ENCODE peak calls at places on chromosomes 6 and 20, in five cellular contexts. One of them, this sample, is unnamed.

GRCh38 chr20:50758992-50759391 is 27.6 kb downstream of the PARD6B start:
- DNase-seq in H1: peak
- DNase-seq in transverse colon: no peak
- DNase-seq in prostate gland: no peak
- DNase-seq in sigmoid colon: no peak
- DNase-seq in this sample: no peak

GRCh38 chr6:13709698-13710551 is 1.7 kb downstream of the RANBP9 start:
- DNase-seq in H1: no peak
- DNase-seq in transverse colon: no peak
- DNase-seq in prostate gland: no peak
- DNase-seq in sigmoid colon: no peak
- DNase-seq in this sample: no peak

GRCh38 chr6:30646450-30647038 is 389 bp upstream of the C6orf136 start:
- DNase-seq in H1: peak
- DNase-seq in transverse colon: peak
- DNase-seq in prostate gland: no peak
- DNase-seq in sigmoid colon: no peak
- DNase-seq in this sample: peak

GRCh38 chr20:42915081-42915480 is 274.6 kb downstream of the PTPRT start:
- DNase-seq in H1: no peak
- DNase-seq in transverse colon: no peak
- DNase-seq in prostate gland: no peak
- DNase-seq in sigmoid colon: no peak
- DNase-seq in this sample: no peak

GRCh38 chr6:45920819-45921511 is 94.7 kb downstream of the CLIC5 start:
- DNase-seq in H1: no peak
- DNase-seq in transverse colon: no peak
- DNase-seq in prostate gland: no peak
- DNase-seq in sigmoid colon: no peak
- DNase-seq in this sample: no peak

GRCh38 chr20:1835531-1835930 is 59.7 kb upstream of the SIRPA start:
- DNase-seq in H1: no peak
- DNase-seq in transverse colon: no peak
- DNase-seq in prostate gland: no peak
- DNase-seq in sigmoid colon: no peak
- DNase-seq in this sample: no peak

GRCh38 chr6:111985202-111985731 is 68.6 kb upstream of the CCN6 start:
- DNase-seq in H1: no peak
- DNase-seq in transverse colon: no peak
- DNase-seq in prostate gland: peak
- DNase-seq in sigmoid colon: no peak
- DNase-seq in this sample: no peak

GRCh38 chr20:10605547-10606195 is 68.1 kb downstream of the JAG1 start:
- DNase-seq in H1: no peak
- DNase-seq in transverse colon: no peak
- DNase-seq in prostate gland: no peak
- DNase-seq in sigmoid colon: no peak
- DNase-seq in this sample: no peak

GRCh38 chr6:41936073-41936837 is 5.4 kb downstream of the CCND3 start:
- DNase-seq in H1: peak
- DNase-seq in transverse colon: peak
- DNase-seq in prostate gland: peak
- DNase-seq in sigmoid colon: peak
- DNase-seq in this sample: no peak

GRCh38 chr6:53250137-53250760 is 98.5 kb downstream of the ELOVL5 start:
- DNase-seq in H1: no peak
- DNase-seq in transverse colon: no peak
- DNase-seq in prostate gland: no peak
- DNase-seq in sigmoid colon: no peak
- DNase-seq in this sample: no peak

GRCh38 chr6:56314683-56315523 is 67.5 kb upstream of the COL21A1 start:
- DNase-seq in H1: peak
- DNase-seq in transverse colon: no peak
- DNase-seq in prostate gland: no peak
- DNase-seq in sigmoid colon: no peak
- DNase-seq in this sample: no peak

GRCh38 chr6:6968731-6969552 is 138.8 kb upstream of the RREB1 start:
- DNase-seq in H1: no peak
- DNase-seq in transverse colon: no peak
- DNase-seq in prostate gland: no peak
- DNase-seq in sigmoid colon: no peak
- DNase-seq in this sample: no peak

GRCh38 chr20:49344975-49345374 is 67.1 kb upstream of the ZNFX1 start:
- DNase-seq in H1: no peak
- DNase-seq in transverse colon: peak
- DNase-seq in prostate gland: peak
- DNase-seq in sigmoid colon: peak
- DNase-seq in this sample: no peak

GRCh38 chr20:6623989-6624388 is 143.5 kb upstream of the BMP2 start:
- DNase-seq in H1: no peak
- DNase-seq in transverse colon: no peak
- DNase-seq in prostate gland: no peak
- DNase-seq in sigmoid colon: no peak
- DNase-seq in this sample: no peak

GRCh38 chr6:168851460-168852103 is 402.1 kb downstream of the THBS2 start:
- DNase-seq in H1: no peak
- DNase-seq in transverse colon: no peak
- DNase-seq in prostate gland: no peak
- DNase-seq in sigmoid colon: no peak
- DNase-seq in this sample: no peak

GRCh38 chr6:30206152-30206551 is 7.1 kb downstream of the TRIM26 start:
- DNase-seq in H1: no peak
- DNase-seq in transverse colon: no peak
- DNase-seq in prostate gland: no peak
- DNase-seq in sigmoid colon: peak
- DNase-seq in this sample: no peak

GRCh38 chr6:35165630-35166071 is 24.5 kb upstream of the TCP11 start:
- DNase-seq in H1: no peak
- DNase-seq in transverse colon: peak
- DNase-seq in prostate gland: peak
- DNase-seq in sigmoid colon: no peak
- DNase-seq in this sample: peak

GRCh38 chr6:47047479-47048411 is 5.6 kb upstream of the ADGRF1 start:
- DNase-seq in H1: peak
- DNase-seq in transverse colon: peak
- DNase-seq in prostate gland: peak
- DNase-seq in sigmoid colon: no peak
- DNase-seq in this sample: peak

GRCh38 chr20:17614176-17614811 is 44.4 kb downstream of the DSTN start:
- DNase-seq in H1: no peak
- DNase-seq in transverse colon: peak
- DNase-seq in prostate gland: peak
- DNase-seq in sigmoid colon: peak
- DNase-seq in this sample: no peak

GRCh38 chr6:42045538-42046460 is 4.5 kb upstream of the TAF8 start:
- DNase-seq in H1: peak
- DNase-seq in transverse colon: peak
- DNase-seq in prostate gland: peak
- DNase-seq in sigmoid colon: peak
- DNase-seq in this sample: peak

GRCh38 chr6:13863699-13864155 is 49.4 kb upstream of the MCUR1 start:
- DNase-seq in H1: no peak
- DNase-seq in transverse colon: no peak
- DNase-seq in prostate gland: no peak
- DNase-seq in sigmoid colon: no peak
- DNase-seq in this sample: no peak

GRCh38 chr6:121437861-121438651 is 2.6 kb downstream of the GJA1 start:
- DNase-seq in H1: no peak
- DNase-seq in transverse colon: no peak
- DNase-seq in prostate gland: peak
- DNase-seq in sigmoid colon: no peak
- DNase-seq in this sample: peak

GRCh38 chr6:135129139-135129867 is 51.8 kb upstream of the MYB start:
- DNase-seq in H1: no peak
- DNase-seq in transverse colon: no peak
- DNase-seq in prostate gland: no peak
- DNase-seq in sigmoid colon: no peak
- DNase-seq in this sample: peak

DNA sequence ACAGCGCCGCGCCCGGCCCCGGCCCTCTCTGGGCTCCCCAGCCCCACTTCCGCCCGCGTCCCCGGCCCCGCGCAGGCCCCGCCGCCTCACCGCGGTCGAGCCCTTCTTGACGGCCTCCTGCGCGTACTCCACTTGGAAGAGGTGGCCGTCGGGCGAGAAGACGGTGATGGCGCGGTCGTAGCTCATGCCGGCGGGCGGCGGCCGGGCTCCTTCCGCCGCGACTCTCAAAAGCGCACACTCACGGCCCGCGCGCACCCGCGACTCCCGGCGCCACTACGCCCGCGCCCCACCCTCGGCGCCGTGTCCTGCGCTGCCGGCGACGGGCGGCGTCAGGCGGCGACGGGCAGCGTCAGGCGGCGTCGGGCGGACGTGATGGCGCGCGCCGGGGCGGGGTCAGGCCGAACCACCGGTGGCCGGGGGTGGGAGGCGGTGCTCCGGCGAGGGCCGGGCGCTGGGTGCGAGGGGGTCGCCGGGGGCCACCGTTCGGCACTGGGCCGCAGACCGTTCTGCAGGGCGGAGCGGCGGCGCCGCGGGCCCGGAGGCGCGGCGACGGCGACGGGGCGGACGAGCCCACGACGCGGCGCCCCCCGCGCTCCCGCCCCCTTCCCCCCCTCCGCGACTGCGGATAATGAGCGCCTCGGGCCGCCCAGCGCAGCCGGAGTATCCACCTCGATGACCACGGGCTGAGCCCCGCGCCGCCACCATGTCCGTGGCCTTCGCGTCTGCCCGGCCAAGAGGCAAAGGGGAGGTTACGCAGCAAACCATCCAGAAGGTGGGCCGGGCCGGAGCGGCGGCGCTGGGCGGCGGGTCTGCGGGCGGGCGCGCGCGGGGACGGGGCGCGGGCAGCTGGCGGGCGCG is at the start of the genes PSMA7 and SS18L1:
- DNase-seq in H1: peak
- DNase-seq in transverse colon: peak
- DNase-seq in prostate gland: peak
- DNase-seq in sigmoid colon: peak
- DNase-seq in this sample: peak
- TF ChIP-seq POLR2AphosphoS5 in H1: peak
- TF ChIP-seq POLR2AphosphoS5 in transverse colon: peak
- TF ChIP-seq POLR2AphosphoS5 in prostate gland: peak
- TF ChIP-seq POLR2AphosphoS5 in sigmoid colon: peak
- TF ChIP-seq POLR2AphosphoS5 in this sample: peak

DNA sequence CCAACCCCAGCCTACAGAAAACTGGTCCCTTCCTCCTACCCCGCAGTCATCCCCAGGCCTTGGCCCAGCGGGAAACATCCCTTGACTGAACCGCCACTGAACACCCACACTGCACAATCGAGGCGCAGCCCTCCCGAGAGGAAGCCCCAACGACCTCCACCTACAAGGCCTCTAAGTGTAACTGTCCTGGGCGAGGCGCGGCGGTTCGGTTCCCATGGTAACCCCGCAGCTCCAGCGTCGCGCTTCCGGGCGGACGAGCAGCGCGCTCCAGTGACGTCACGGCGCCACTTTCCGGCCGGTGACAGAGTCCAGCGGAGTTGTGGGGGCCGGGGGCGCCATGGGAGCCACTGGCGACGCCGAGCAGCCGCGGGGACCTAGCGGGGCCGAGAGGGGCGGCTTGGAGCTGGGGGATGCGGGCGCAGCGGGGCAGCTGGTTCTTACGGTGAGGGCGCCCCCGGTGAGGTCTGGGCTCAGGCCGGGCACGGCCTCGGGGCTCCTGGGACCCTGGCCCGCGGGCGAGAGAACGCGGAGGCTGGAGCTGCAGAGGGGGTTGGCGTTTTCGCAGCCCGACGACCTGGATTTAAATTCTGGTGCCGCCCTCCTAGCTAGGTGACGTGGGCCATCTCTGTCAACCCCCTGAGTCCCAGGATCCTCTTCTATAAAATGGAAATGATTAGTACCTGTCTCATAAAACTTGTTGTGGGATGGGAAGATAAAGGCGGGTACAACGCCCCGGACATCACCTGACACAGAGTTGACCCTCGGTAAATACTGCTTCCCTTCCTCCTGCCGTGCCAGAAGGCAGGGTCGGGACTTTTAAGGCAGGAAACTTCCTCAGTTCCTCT is at the start of the genes DNTTIP1 and WFDC3:
- DNase-seq in H1: peak
- DNase-seq in transverse colon: peak
- DNase-seq in prostate gland: peak
- DNase-seq in sigmoid colon: peak
- DNase-seq in this sample: peak
- TF ChIP-seq POLR2A in H1: peak
- TF ChIP-seq POLR2A in transverse colon: peak
- TF ChIP-seq POLR2A in prostate gland: peak
- TF ChIP-seq POLR2A in sigmoid colon: peak
- TF ChIP-seq POLR2A in this sample: peak

GRCh38 chr6:28383235-28384142 is 16.1 kb downstream of the ZSCAN12 start:
- DNase-seq in H1: peak
- DNase-seq in transverse colon: peak
- DNase-seq in prostate gland: peak
- DNase-seq in sigmoid colon: peak
- DNase-seq in this sample: peak
- TF ChIP-seq POLR2AphosphoS5 in H1: peak
- TF ChIP-seq POLR2AphosphoS5 in transverse colon: peak
- TF ChIP-seq POLR2AphosphoS5 in prostate gland: peak
- TF ChIP-seq POLR2AphosphoS5 in sigmoid colon: peak
- TF ChIP-seq POLR2AphosphoS5 in this sample: peak

GRCh38 chr20:19932170-19932667 is 84.9 kb upstream of the NAA20 start:
- DNase-seq in H1: no peak
- DNase-seq in transverse colon: no peak
- DNase-seq in prostate gland: no peak
- DNase-seq in sigmoid colon: peak
- DNase-seq in this sample: peak

GRCh38 chr20:19936801-19937583 is 80.2 kb upstream of the NAA20 start:
- DNase-seq in H1: no peak
- DNase-seq in transverse colon: no peak
- DNase-seq in prostate gland: no peak
- DNase-seq in sigmoid colon: no peak
- DNase-seq in this sample: peak

GRCh38 chr20:19935842-19936241 is 81.3 kb upstream of the NAA20 start:
- DNase-seq in H1: no peak
- DNase-seq in transverse colon: peak
- DNase-seq in prostate gland: peak
- DNase-seq in sigmoid colon: no peak
- DNase-seq in this sample: no peak

GRCh38 chr20:19937651-19938420 is 79.3 kb upstream of the NAA20 start:
- DNase-seq in H1: no peak
- DNase-seq in transverse colon: no peak
- DNase-seq in prostate gland: no peak
- DNase-seq in sigmoid colon: no peak
- DNase-seq in this sample: no peak

DNA sequence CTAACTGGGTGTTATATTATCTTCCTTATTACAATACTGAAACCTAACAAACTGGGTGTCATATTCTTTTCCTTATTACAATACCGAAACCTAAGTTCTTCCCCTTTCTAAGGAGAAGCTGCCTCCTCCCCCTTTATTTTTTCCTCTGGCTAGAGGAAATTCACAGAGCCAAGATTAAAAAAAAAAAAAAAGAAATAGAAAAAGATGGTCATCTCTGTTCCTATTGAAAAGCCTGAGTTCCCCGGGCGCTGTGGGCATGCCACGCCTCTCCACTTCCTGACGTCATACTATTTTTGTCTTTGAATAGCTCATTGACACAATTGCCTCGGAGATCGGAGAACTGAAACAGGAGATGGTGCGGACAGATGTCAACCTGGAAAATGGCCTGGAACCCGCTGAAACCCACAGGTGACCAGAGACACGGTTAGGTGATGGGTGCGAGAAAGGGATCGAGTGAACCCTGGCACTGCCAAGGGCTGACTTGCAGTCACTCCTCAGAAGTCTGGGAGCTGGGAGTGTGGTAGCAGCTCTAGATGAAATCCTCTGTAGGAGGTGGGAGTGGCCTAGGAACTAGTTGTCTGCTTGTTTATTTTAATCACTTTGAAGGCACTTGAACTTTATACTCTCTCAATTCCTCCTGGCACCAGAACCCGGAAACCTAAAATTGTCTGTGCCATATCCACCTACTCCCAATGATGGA is 82.2 kb upstream of the NAA20 start:
- DNase-seq in H1: no peak
- DNase-seq in transverse colon: peak
- DNase-seq in prostate gland: peak
- DNase-seq in sigmoid colon: peak
- DNase-seq in this sample: peak
- TF ChIP-seq POLR2A in H1: no peak
- TF ChIP-seq POLR2A in transverse colon: peak
- TF ChIP-seq POLR2A in prostate gland: peak
- TF ChIP-seq POLR2A in sigmoid colon: peak
- TF ChIP-seq POLR2A in this sample: peak

This sample was measured in upper lobe of left lung.